ENCODE peak calls at places on chromosomes 3 and 15, in ten cellular contexts. P is heart left ventricle, A is AG04449, K is endothelial cell, R is cardiac fibroblast, B is GM06990, U is IMR-90, G is neural crest cell, N is dorsolateral prefrontal cortex, X is pancreas. E is an unnamed sample.

GRCh38 chr15:69055251-69055650 is 40.8 kb downstream of the NOX5 start:
- DNase-seq in P (no peak), A (no peak), K (no peak), R (no peak), B (no peak), U (no peak), G (no peak), N (no peak), X (no peak), E (no peak)

GRCh38 chr3:188421836-188422540 is 268.0 kb downstream of the LPP start:
- DNase-seq in P (no peak), A (no peak), K (no peak), R (no peak), B (peak), U (no peak), G (no peak), N (no peak), X (peak), E (no peak)

GRCh38 chr15:68557469-68558317 is 21.1 kb upstream of the CORO2B start:
- DNase-seq in P (no peak), A (no peak), K (no peak), R (no peak), B (no peak), U (no peak), G (no peak), N (peak), X (no peak), E (no peak)

GRCh38 chr15:95041297-95041696 is 809.9 kb downstream of the MCTP2 start:
- DNase-seq in P (no peak), A (no peak), K (no peak), R (no peak), B (no peak), U (no peak), G (no peak), N (no peak), X (no peak), E (no peak)

GRCh38 chr15:67146214-67146613 is 80.8 kb downstream of the SMAD3 start:
- DNase-seq in P (no peak), A (no peak), K (no peak), R (peak), B (no peak), U (peak), G (no peak), N (no peak), X (peak), E (no peak)

GRCh38 chr3:197750863-197751737 is 1.4 kb downstream of the FYTTD1 start:
- DNase-seq in P (peak), A (no peak), K (peak), R (peak), B (peak), U (peak), G (peak), N (peak), X (peak), E (no peak)

GRCh38 chr3:176951586-176952292 is 245.5 kb downstream of the TBL1XR1 start:
- DNase-seq in P (no peak), A (no peak), K (no peak), R (no peak), B (no peak), U (peak), G (no peak), N (no peak), X (no peak), E (no peak)

GRCh38 chr3:3603351-3603750 is 195.9 kb upstream of the LRRN1 start:
- DNase-seq in P (no peak), A (no peak), K (no peak), R (no peak), B (no peak), U (no peak), G (no peak), N (no peak), X (no peak), E (no peak)

GRCh38 chr3:185152433-185153169 is at the start of gene C3orf70:
- DNase-seq in P (peak), A (no peak), K (peak), R (peak), B (peak), U (peak), G (peak), N (no peak), X (peak), E (peak)

GRCh38 chr15:27990411-27991338 is 108.4 kb downstream of the OCA2 start:
- DNase-seq in P (no peak), A (no peak), K (no peak), R (no peak), B (no peak), U (no peak), G (no peak), N (no peak), X (no peak), E (no peak)

GRCh38 chr3:18725668-18726407 is 300.7 kb upstream of the SATB1 start:
- DNase-seq in P (no peak), A (no peak), K (no peak), R (peak), B (no peak), U (no peak), G (no peak), N (no peak), X (no peak), E (no peak)

GRCh38 chr3:48034000-48034516 is 17.8 kb upstream of the MAP4 start:
- DNase-seq in P (no peak), A (no peak), K (no peak), R (peak), B (peak), U (peak), G (no peak), N (no peak), X (no peak), E (no peak)

GRCh38 chr3:182245059-182245458 is 533.3 kb downstream of the SOX2 start:
- DNase-seq in P (no peak), A (no peak), K (no peak), R (no peak), B (no peak), U (no peak), G (no peak), N (no peak), X (no peak), E (no peak)

GRCh38 chr3:182244222-182244971 is 532.7 kb downstream of the SOX2 start:
- DNase-seq in P (no peak), A (no peak), K (no peak), R (no peak), B (no peak), U (no peak), G (peak), N (no peak), X (no peak), E (no peak)

GRCh38 chr3:182241777-182242556 is 530.2 kb downstream of the SOX2 start:
- DNase-seq in P (peak), A (no peak), K (no peak), R (peak), B (no peak), U (no peak), G (peak), N (peak), X (no peak), E (no peak)

GRCh38 chr3:182242563-182242962 is 530.8 kb downstream of the SOX2 start:
- DNase-seq in P (no peak), A (no peak), K (no peak), R (no peak), B (no peak), U (no peak), G (no peak), N (no peak), X (no peak), E (no peak)

GRCh38 chr3:182243625-182244024 is 531.9 kb downstream of the SOX2 start:
- DNase-seq in P (no peak), A (no peak), K (no peak), R (no peak), B (no peak), U (no peak), G (no peak), N (no peak), X (no peak), E (no peak)
- TF ChIP-seq CTCF in P (no peak), A (no peak), K (no peak), R (no peak), B (no peak), U (no peak), G (no peak), N (no peak), X (no peak), E (no peak)

DNA sequence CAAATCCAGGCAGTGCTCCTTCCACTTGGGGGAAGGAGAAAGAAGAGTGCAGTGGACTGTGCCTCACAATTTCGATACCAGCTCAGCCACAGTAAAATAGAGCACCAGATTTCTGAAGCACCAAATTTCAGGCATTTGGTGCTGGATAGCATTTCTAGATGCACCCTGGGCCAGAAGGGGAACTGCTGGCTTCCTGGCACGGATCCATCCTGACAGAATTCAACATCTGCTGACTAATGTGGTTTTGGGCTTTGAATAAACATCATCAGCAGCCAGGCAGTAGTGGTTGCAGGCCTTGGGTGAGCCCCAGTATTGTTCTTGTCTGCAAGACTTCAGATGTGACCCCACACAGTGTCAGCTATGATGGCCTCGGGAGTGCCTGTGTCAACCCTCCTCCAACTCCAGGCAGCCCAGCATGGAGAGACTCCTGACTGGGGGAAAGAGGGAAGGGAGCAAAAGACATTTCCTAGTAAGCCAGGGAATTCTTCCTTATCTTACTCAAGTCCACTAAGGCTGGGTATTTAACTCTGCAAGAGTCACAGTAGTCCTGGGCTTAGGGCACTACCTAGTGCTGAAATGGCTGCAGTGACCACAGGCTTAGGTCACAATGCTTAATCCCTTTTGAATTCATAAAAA is 74.9 kb downstream of the SPATA16 start:
- DNase-seq in P (peak), A (no peak), K (no peak), R (peak), B (no peak), U (peak), G (no peak), N (no peak), X (no peak), E (no peak)
- TF ChIP-seq CTCF in P (no peak), A (no peak), K (no peak), R (no peak), B (no peak), U (no peak), G (no peak), N (no peak), X (no peak), E (no peak)

DNA sequence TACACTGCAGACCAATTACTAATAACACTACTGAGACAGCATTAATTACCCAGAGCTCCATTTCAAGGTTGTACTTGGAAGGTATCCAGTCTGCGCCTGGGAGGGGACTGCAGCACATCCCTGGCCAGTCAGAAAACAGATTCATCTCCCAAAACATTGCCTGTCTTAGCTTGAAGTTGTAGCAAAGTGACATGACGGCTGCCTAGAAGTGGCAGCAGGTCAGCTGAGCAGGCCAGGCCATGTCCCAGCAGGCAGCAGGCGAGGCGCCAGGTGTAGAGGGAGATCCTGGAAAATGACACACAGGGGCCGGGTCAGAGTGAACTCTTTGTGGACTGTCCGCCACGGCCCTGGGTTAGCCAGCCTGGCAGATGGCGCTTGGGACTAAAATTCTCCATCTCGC is 1.1 kb upstream of the MAP6D1 start:
- DNase-seq in P (no peak), A (no peak), K (no peak), R (no peak), B (no peak), U (no peak), G (no peak), N (no peak), X (peak), E (no peak)
- TF ChIP-seq CTCF in P (no peak), A (no peak), K (no peak), R (no peak), B (no peak), U (no peak), G (no peak), N (no peak), X (no peak), E (no peak)

GRCh38 chr3:195558602-195559001 is 15.5 kb upstream of the PPP1R2 start:
- DNase-seq in P (no peak), A (no peak), K (peak), R (peak), B (no peak), U (peak), G (no peak), N (no peak), X (no peak), E (no peak)
- TF ChIP-seq CTCF in P (peak), A (no peak), K (no peak), R (peak), B (peak), U (peak), G (peak), N (peak), X (no peak), E (no peak)